ENCODE peak calls at places on chromosomes 6 and 20, in six cellular contexts. Y is T-helper 17 cell, J is PC-3, I is RWPE2, T is upper lobe of left lung, V is body of pancreas. U is an unnamed sample.
A peak's percentile ranks its signal among the peaks of the same experiment; 100 is the strongest.

GRCh38 chr6:125787791-125788190 is 3.0 kb upstream of the NCOA7 start:
- ATAC-seq in Y (no peak), J (no peak), I (no peak), T (no peak), V (no peak), U (no peak)

GRCh38 chr6:128358111-128358780 is 162.2 kb downstream of the PTPRK start:
- ATAC-seq in Y (no peak), J (no peak), I (no peak), T (no peak), V (no peak), U (no peak)

GRCh38 chr6:104381907-104382306 is 477.8 kb downstream of the HACE1 start:
- ATAC-seq in Y (no peak), J (no peak), I (no peak), T (no peak), V (no peak), U (no peak)

GRCh38 chr20:34108616-34109174 is 3.3 kb downstream of the EIF2S2 start:
- ATAC-seq in Y (no peak), J (no peak), I (no peak), T (no peak), V (no peak), U (no peak)

GRCh38 chr20:20102859-20103258 is 50.5 kb downstream of the CFAP61 start:
- ATAC-seq in Y (no peak), J (no peak), I (no peak), T (no peak), V (no peak), U (no peak)

GRCh38 chr6:110619275-110619908 is 143.0 kb upstream of the SLC22A16 start:
- ATAC-seq in Y (no peak), J (peak; percentile 47), I (no peak), T (no peak), V (no peak), U (no peak)

GRCh38 chr20:8578191-8578690 is 446.2 kb downstream of the PLCB1 start:
- ATAC-seq in Y (no peak), J (no peak), I (no peak), T (no peak), V (no peak), U (peak; percentile 22)

GRCh38 chr6:39402239-39402751 is 79.8 kb upstream of the KCNK16 start:
- ATAC-seq in Y (no peak), J (no peak), I (no peak), T (no peak), V (no peak), U (peak; percentile 46)

GRCh38 chr6:82646231-82646615 is 282.6 kb downstream of the TPBG start:
- ATAC-seq in Y (no peak), J (peak; percentile 92), I (peak; percentile 78), T (no peak), V (no peak), U (no peak)

GRCh38 chr6:157521665-157522335 is 140.8 kb downstream of the ZDHHC14 start:
- ATAC-seq in Y (no peak), J (no peak), I (no peak), T (no peak), V (no peak), U (no peak)

GRCh38 chr20:24698189-24698588 is 228.8 kb downstream of the SYNDIG1 start:
- ATAC-seq in Y (no peak), J (no peak), I (no peak), T (no peak), V (no peak), U (no peak)

GRCh38 chr6:110398778-110399177 is 16.6 kb downstream of the DDO start:
- ATAC-seq in Y (no peak), J (peak; percentile 31), I (peak; percentile 67), T (no peak), V (no peak), U (no peak)

GRCh38 chr6:22024004-22024403 is 272.8 kb downstream of the PRL start:
- ATAC-seq in Y (no peak), J (no peak), I (no peak), T (no peak), V (no peak), U (no peak)

GRCh38 chr20:49568491-49569151 is 684 bp upstream of the PTGIS start:
- ATAC-seq in Y (no peak), J (no peak), I (no peak), T (no peak), V (no peak), U (peak; percentile 13)

U was measured in gastroesophageal sphincter.